ENCODE peak calls at places on chromosome 19, in four cellular contexts. One of them, this sample, is unnamed.

GRCh38 chr19:38724380-38724854 is 19.9 kb downstream of the CAPN12 start:
- DNase-seq in K562: no peak
- DNase-seq in GM12878: no peak
- DNase-seq in HepG2: no peak
- DNase-seq in this sample: no peak

GRCh38 chr19:46372901-46373572 is 26.1 kb downstream of the PPP5C start:
- DNase-seq in GM12878: no peak
- DNase-seq in K562: no peak
- DNase-seq in HepG2: no peak
- DNase-seq in this sample: no peak

GRCh38 chr19:42282810-42283247 is 13.8 kb downstream of the CIC start:
- DNase-seq in K562: no peak
- DNase-seq in GM12878: no peak
- DNase-seq in HepG2: no peak
- DNase-seq in this sample: no peak

GRCh38 chr19:39032164-39032918 is at the start of gene FBXO27:
- DNase-seq in HepG2: no peak
- DNase-seq in GM12878: no peak
- DNase-seq in K562: peak
- DNase-seq in this sample: peak

GRCh38 chr19:43777163-43777700 is 3.5 kb downstream of the KCNN4 start:
- DNase-seq in K562: no peak
- DNase-seq in GM12878: no peak
- DNase-seq in HepG2: no peak
- DNase-seq in this sample: no peak

GRCh38 chr19:57280165-57280912 is at the start of gene ZNF460:
- DNase-seq in HepG2: peak
- DNase-seq in K562: peak
- DNase-seq in GM12878: peak
- DNase-seq in this sample: peak

GRCh38 chr19:24159707-24160106 is 72.7 kb downstream of the ZNF254 start:
- DNase-seq in GM12878: no peak
- DNase-seq in K562: no peak
- DNase-seq in HepG2: peak
- DNase-seq in this sample: peak

GRCh38 chr19:15456871-15457700 is 7.3 kb downstream of the RASAL3 start:
- DNase-seq in K562: peak
- DNase-seq in HepG2: no peak
- DNase-seq in GM12878: no peak
- DNase-seq in this sample: no peak

GRCh38 chr19:406121-406711 is 2.7 kb downstream of the C2CD4C start:
- DNase-seq in K562: no peak
- DNase-seq in GM12878: no peak
- DNase-seq in HepG2: no peak
- DNase-seq in this sample: no peak

GRCh38 chr19:42420055-42420544 is 7.1 kb downstream of the LIPE start:
- DNase-seq in K562: peak
- DNase-seq in GM12878: no peak
- DNase-seq in HepG2: peak
- DNase-seq in this sample: peak

GRCh38 chr19:45122832-45123231 is 29.9 kb downstream of the PPP1R37 start:
- DNase-seq in GM12878: no peak
- DNase-seq in K562: no peak
- DNase-seq in HepG2: no peak
- DNase-seq in this sample: no peak

GRCh38 chr19:45123440-45123850 is 30.5 kb downstream of the PPP1R37 start:
- DNase-seq in GM12878: no peak
- DNase-seq in K562: no peak
- DNase-seq in HepG2: no peak
- DNase-seq in this sample: no peak

GRCh38 chr19:2627319-2627829 is 75.1 kb downstream of the GNG7 start:
- DNase-seq in GM12878: no peak
- DNase-seq in HepG2: peak
- DNase-seq in K562: no peak
- DNase-seq in this sample: no peak

GRCh38 chr19:310141-310651 is 19.0 kb upstream of the PLPP2 start:
- DNase-seq in HepG2: no peak
- DNase-seq in GM12878: no peak
- DNase-seq in K562: no peak
- DNase-seq in this sample: no peak

GRCh38 chr19:38900816-38901215 is 1.0 kb downstream of the NFKBIB start:
- DNase-seq in GM12878: no peak
- DNase-seq in HepG2: no peak
- DNase-seq in K562: no peak
- DNase-seq in this sample: no peak

GRCh38 chr19:38162094-38162493 is 61.9 kb downstream of the DPF1 start:
- DNase-seq in GM12878: no peak
- DNase-seq in K562: no peak
- DNase-seq in HepG2: no peak
- DNase-seq in this sample: no peak

GRCh38 chr19:7862413-7862951 is 11.7 kb downstream of the PRR36 start:
- DNase-seq in K562: peak
- DNase-seq in GM12878: no peak
- DNase-seq in HepG2: no peak
- DNase-seq in this sample: peak

GRCh38 chr19:33388817-33389573 is 15.5 kb downstream of the CEBPG start:
- DNase-seq in GM12878: no peak
- DNase-seq in HepG2: no peak
- DNase-seq in K562: no peak
- DNase-seq in this sample: no peak

GRCh38 chr19:46355234-46355990 is 8.5 kb downstream of the PPP5C start:
- DNase-seq in HepG2: peak
- DNase-seq in K562: no peak
- DNase-seq in GM12878: no peak
- DNase-seq in this sample: no peak

GRCh38 chr19:17468302-17469091 is 1.8 kb upstream of the SLC27A1 start:
- DNase-seq in GM12878: no peak
- DNase-seq in K562: no peak
- DNase-seq in HepG2: no peak
- DNase-seq in this sample: no peak

GRCh38 chr19:48283908-48284307 is 14.0 kb downstream of the ZNF114 start:
- DNase-seq in GM12878: no peak
- DNase-seq in K562: no peak
- DNase-seq in HepG2: no peak
- DNase-seq in this sample: no peak

GRCh38 chr19:38506723-38507550 is 73.4 kb downstream of the RYR1 start:
- DNase-seq in GM12878: peak
- DNase-seq in K562: peak
- DNase-seq in HepG2: peak
- DNase-seq in this sample: peak

GRCh38 chr19:53055117-53055516 is 10.6 kb downstream of the ERVV-2 start:
- DNase-seq in K562: no peak
- DNase-seq in GM12878: no peak
- DNase-seq in HepG2: peak
- DNase-seq in this sample: no peak

GRCh38 chr19:45069056-45069455 is 7.2 kb downstream of the ZNF296 start:
- DNase-seq in K562: no peak
- DNase-seq in GM12878: no peak
- DNase-seq in HepG2: no peak
- DNase-seq in this sample: no peak

GRCh38 chr19:10363789-10364281 is 16.5 kb downstream of the TYK2 start:
- DNase-seq in HepG2: no peak
- DNase-seq in GM12878: no peak
- DNase-seq in K562: no peak
- DNase-seq in this sample: no peak

GRCh38 chr19:57888107-57888493 is 737 bp downstream of the ZNF814 start:
- DNase-seq in GM12878: no peak
- DNase-seq in K562: no peak
- DNase-seq in HepG2: no peak
- DNase-seq in this sample: no peak

GRCh38 chr19:10211071-10211470 is 16.3 kb upstream of the DNMT1 start:
- DNase-seq in HepG2: no peak
- DNase-seq in K562: no peak
- DNase-seq in GM12878: no peak
- DNase-seq in this sample: no peak

GRCh38 chr19:44260343-44260681 is 626 bp downstream of the ZNF233 start:
- DNase-seq in GM12878: no peak
- DNase-seq in K562: no peak
- DNase-seq in HepG2: no peak
- DNase-seq in this sample: no peak

GRCh38 chr19:37313335-37313627 is 57.6 kb upstream of the ZNF527 start:
- DNase-seq in GM12878: no peak
- DNase-seq in HepG2: no peak
- DNase-seq in K562: no peak
- DNase-seq in this sample: no peak

GRCh38 chr19:40056505-40056904 is 474 bp upstream of the ZNF780B start:
- DNase-seq in K562: no peak
- DNase-seq in GM12878: no peak
- DNase-seq in HepG2: no peak
- DNase-seq in this sample: no peak

GRCh38 chr19:32720936-32721250 is 1.3 kb downstream of the TDRD12 start:
- DNase-seq in K562: no peak
- DNase-seq in HepG2: no peak
- DNase-seq in GM12878: no peak
- DNase-seq in this sample: no peak

GRCh38 chr19:10006335-10006708 is 4.0 kb downstream of the COL5A3 start:
- DNase-seq in HepG2: no peak
- DNase-seq in K562: no peak
- DNase-seq in GM12878: no peak
- DNase-seq in this sample: no peak

GRCh38 chr19:17264641-17264979 is at the start of gene USHBP1:
- DNase-seq in K562: no peak
- DNase-seq in GM12878: no peak
- DNase-seq in HepG2: peak
- DNase-seq in this sample: no peak

GRCh38 chr19:50817941-50818858 is 5.4 kb downstream of the KLK1 start:
- DNase-seq in GM12878: peak
- DNase-seq in K562: peak
- DNase-seq in HepG2: no peak
- DNase-seq in this sample: peak

GRCh38 chr19:8638078-8638619 is 7.7 kb downstream of the NFILZ start:
- DNase-seq in HepG2: peak
- DNase-seq in K562: no peak
- DNase-seq in GM12878: no peak
- DNase-seq in this sample: no peak

GRCh38 chr19:45653634-45654033 is 14.4 kb upstream of the GIPR start:
- DNase-seq in K562: no peak
- DNase-seq in GM12878: no peak
- DNase-seq in HepG2: no peak
- DNase-seq in this sample: no peak

GRCh38 chr19:2636897-2637683 is 65.4 kb downstream of the GNG7 start:
- DNase-seq in HepG2: peak
- DNase-seq in GM12878: no peak
- DNase-seq in K562: peak
- DNase-seq in this sample: peak

GRCh38 chr19:58328999-58329398 is 2.2 kb downstream of the ZSCAN22 start:
- DNase-seq in GM12878: no peak
- DNase-seq in HepG2: no peak
- DNase-seq in K562: peak
- DNase-seq in this sample: peak

GRCh38 chr19:21568816-21569496 is 63.6 kb downstream of the ZNF429 start:
- DNase-seq in HepG2: no peak
- DNase-seq in GM12878: no peak
- DNase-seq in K562: no peak
- DNase-seq in this sample: no peak
- TF ChIP-seq FOXM1 in HepG2: no peak
- TF ChIP-seq FOXM1 in GM12878: no peak
- TF ChIP-seq FOXM1 in K562: no peak
- TF ChIP-seq FOXM1 in this sample: no peak

GRCh38 chr19:35608250-35608649 is 4.3 kb upstream of the HAUS5 start:
- DNase-seq in GM12878: no peak
- DNase-seq in HepG2: no peak
- DNase-seq in K562: no peak
- DNase-seq in this sample: no peak
- TF ChIP-seq BHLHE40 in GM12878: no peak
- TF ChIP-seq BHLHE40 in HepG2: no peak
- TF ChIP-seq BHLHE40 in K562: no peak
- TF ChIP-seq BHLHE40 in this sample: no peak

DNA sequence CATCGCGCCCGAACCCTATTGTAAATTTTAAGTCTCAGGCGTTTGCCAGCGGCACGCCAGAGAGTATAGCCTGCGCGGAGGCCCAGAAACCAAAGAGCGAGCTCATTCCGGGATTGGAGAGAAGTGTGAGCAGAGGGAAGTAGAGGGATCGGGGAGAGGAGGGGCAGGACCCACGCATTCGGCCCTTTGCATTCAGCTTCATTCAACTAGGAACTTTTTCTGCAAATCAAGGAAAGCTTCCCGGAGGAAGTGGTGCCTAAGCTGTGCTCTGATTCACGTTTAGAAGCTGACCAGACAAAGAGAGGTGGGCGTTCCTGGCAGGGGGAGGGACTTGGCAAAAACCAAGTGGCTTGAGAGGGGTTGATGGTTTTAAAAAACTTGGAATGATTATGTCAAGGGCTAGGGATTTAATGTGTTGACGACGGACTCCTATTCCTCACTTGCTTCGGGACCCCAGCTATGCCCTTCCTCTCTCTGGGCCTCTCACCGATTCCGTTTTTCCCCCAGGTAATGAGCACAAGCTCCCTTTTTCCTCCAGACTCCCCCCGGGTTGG is 858 bp upstream of the PRMT1 start:
- DNase-seq in K562: peak
- DNase-seq in HepG2: peak
- DNase-seq in GM12878: peak
- DNase-seq in this sample: peak
- TF ChIP-seq FOXM1 in K562: no peak
- TF ChIP-seq FOXM1 in HepG2: no peak
- TF ChIP-seq FOXM1 in GM12878: no peak
- TF ChIP-seq FOXM1 in this sample: no peak

DNA sequence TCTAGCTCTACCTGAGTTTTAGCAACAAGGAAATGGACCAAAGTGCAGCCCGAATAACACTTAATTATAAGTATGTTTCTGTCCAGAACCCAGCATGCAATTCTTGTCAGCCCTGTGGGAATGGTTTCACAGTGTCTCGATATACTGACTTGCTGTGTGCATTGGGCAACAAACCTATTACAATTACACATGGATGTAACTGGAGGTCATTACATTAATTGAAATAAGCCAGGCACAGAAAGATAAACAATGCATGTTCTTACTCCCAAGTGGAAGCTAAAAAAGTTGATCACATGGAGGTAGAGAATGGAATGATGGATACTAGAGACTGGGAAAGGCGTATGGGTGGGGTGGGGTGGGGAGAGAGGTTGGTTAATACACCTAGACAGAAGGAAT is 5.1 kb upstream of the CYP2S1 start:
- DNase-seq in HepG2: no peak
- DNase-seq in K562: no peak
- DNase-seq in GM12878: no peak
- DNase-seq in this sample: no peak
- TF ChIP-seq BHLHE40 in HepG2: no peak
- TF ChIP-seq BHLHE40 in K562: no peak
- TF ChIP-seq BHLHE40 in GM12878: no peak
- TF ChIP-seq BHLHE40 in this sample: no peak

This sample was measured in HEK293T.